ENCODE peak calls at places on chromosomes 1 and 21, in six cellular contexts. D is A549, C is K562, O is NB4, X is GM12878, E is HepG2. M is an unnamed sample.

GRCh38 chr1:64956733-64957441 is 9.5 kb downstream of the JAK1 start:
- DNase-seq in X (peak; percentile 80), E (no peak), O (peak; percentile 17), C (peak; percentile 46), D (no peak), M (no peak)

GRCh38 chr1:153791856-153792253 is 16.6 kb downstream of the SLC27A3 start:
- DNase-seq in O (peak; percentile 78), X (no peak), D (peak; percentile 20), E (no peak), C (no peak), M (no peak)

GRCh38 chr1:109786531-109787021 is 22.9 kb upstream of the EPS8L3 start:
- DNase-seq in E (no peak), C (no peak), O (no peak), D (peak; percentile 89), X (no peak), M (no peak)

GRCh38 chr21:38179504-38179900 is 77.3 kb upstream of the KCNJ15 start:
- DNase-seq in O (no peak), X (no peak), D (no peak), E (no peak), C (no peak), M (no peak)

GRCh38 chr1:59779949-59780348 is 34.8 kb upstream of the HOOK1 start:
- DNase-seq in D (peak; percentile 7), O (peak; percentile 5), X (no peak), C (peak; percentile 15), E (peak; percentile 16), M (no peak)

GRCh38 chr1:36093919-36094318 is 5.2 kb downstream of the ADPRS start:
- DNase-seq in O (no peak), X (no peak), D (no peak), C (no peak), E (no peak), M (no peak)

GRCh38 chr1:12022036-12022435 is 2.7 kb downstream of the MIIP start:
- DNase-seq in E (no peak), C (no peak), O (no peak), D (no peak), X (no peak), M (no peak)

GRCh38 chr1:167738158-167738557 is 16.4 kb downstream of the MPZL1 start:
- DNase-seq in O (no peak), D (no peak), C (no peak), E (no peak), X (no peak), M (no peak)

GRCh38 chr1:203625623-203626189 is 926 bp upstream of the ATP2B4 start:
- DNase-seq in O (peak; percentile 91), X (peak; percentile 54), D (peak; percentile 58), C (peak; percentile 74), E (peak; percentile 16), M (peak; percentile 89)

GRCh38 chr1:47225430-47226100 is 6.5 kb downstream of the TAL1 start:
- DNase-seq in E (no peak), O (no peak), X (no peak), D (no peak), C (no peak), M (peak; percentile 48)

GRCh38 chr21:28936036-28936435 is 56.6 kb downstream of the LTN1 start:
- DNase-seq in X (no peak), D (no peak), O (no peak), E (no peak), C (no peak), M (no peak)

GRCh38 chr1:202189919-202190715 is 3.5 kb upstream of the LGR6 start:
- DNase-seq in X (no peak), C (no peak), D (peak; percentile 57), O (no peak), E (peak; percentile 72), M (no peak)

GRCh38 chr1:97190326-97190725 is 468.7 kb downstream of the PTBP2 start:
- DNase-seq in C (no peak), X (no peak), O (no peak), D (no peak), E (no peak), M (no peak)

GRCh38 chr1:23752909-23753308 is 9.6 kb downstream of the ELOA start:
- DNase-seq in C (no peak), X (no peak), E (peak; percentile 30), O (no peak), D (no peak), M (no peak)

GRCh38 chr1:173886746-173887611 is 18.8 kb downstream of the ZBTB37 start:
- DNase-seq in D (no peak), X (no peak), O (no peak), E (no peak), C (no peak), M (no peak)

GRCh38 chr1:2545754-2546514 is 10.2 kb upstream of the TNFRSF14 start:
- DNase-seq in O (peak; percentile 86), X (peak; percentile 80), E (peak; percentile 87), D (peak; percentile 89), C (peak; percentile 99), M (peak; percentile 84)

GRCh38 chr1:67058242-67058641 is 4.3 kb upstream of the SLC35D1 start:
- DNase-seq in E (peak; percentile 48), O (no peak), C (no peak), X (no peak), D (no peak), M (no peak)

GRCh38 chr1:67058761-67059160 is 4.8 kb upstream of the SLC35D1 start:
- DNase-seq in E (no peak), O (no peak), X (no peak), C (no peak), D (no peak), M (no peak)

GRCh38 chr1:67053535-67053784 is 488 bp downstream of the SLC35D1 start:
- DNase-seq in C (peak; percentile 72), X (no peak), O (no peak), D (no peak), E (peak; percentile 54), M (no peak)

GRCh38 chr1:67052741-67053534 is 1.0 kb downstream of the SLC35D1 start:
- DNase-seq in X (no peak), C (peak; percentile 64), O (peak; percentile 58), E (peak; percentile 44), D (peak; percentile 15), M (peak; percentile 64)

GRCh38 chr1:67053785-67054759 is at the start of gene SLC35D1:
- DNase-seq in E (peak; percentile 86), X (peak; percentile 39), C (peak; percentile 86), O (peak; percentile 90), D (peak; percentile 69), M (peak; percentile 80)
- TF ChIP-seq POLR2A in E (peak; percentile 66), X (peak; percentile 87), C (peak; percentile 87), O (peak; percentile 55), D (peak; percentile 6), M (peak; percentile 81)

DNA sequence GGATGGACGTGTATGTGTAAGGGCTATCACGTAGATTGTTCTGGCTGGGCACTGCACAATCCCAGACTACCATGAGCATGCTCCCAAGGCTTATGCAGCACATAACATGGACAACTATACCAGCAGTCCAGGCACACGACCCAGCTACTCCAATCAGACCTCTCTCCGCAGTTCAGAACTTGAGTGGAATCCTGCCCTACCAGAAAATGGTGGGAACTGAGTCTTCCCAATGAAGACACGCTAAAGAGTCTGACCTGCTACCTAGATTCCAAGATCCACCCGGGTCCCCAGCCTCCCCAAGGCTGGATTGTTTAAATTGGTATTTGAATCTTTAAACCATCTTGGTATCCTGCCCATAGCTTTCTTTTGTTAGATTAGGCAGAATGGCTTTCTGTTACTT is 251.3 kb upstream of the KAZN start:
- DNase-seq in O (no peak), E (no peak), D (no peak), C (no peak), X (no peak), M (no peak)
- H3K4me3 ChIP-seq in O (no peak overlapping the region), E (no peak overlapping the region), D (no peak overlapping the region), C (no peak overlapping the region), X (no peak overlapping the region), M (no peak overlapping the region)

GRCh38 chr1:7121622-7121988 is 336.4 kb downstream of the CAMTA1 start:
- DNase-seq in C (no peak), D (no peak), X (no peak), E (no peak), O (no peak), M (no peak)
- TF ChIP-seq MYC in C (no peak), D (no peak), X (no peak), E (no peak), O (no peak), M (no peak)

DNA sequence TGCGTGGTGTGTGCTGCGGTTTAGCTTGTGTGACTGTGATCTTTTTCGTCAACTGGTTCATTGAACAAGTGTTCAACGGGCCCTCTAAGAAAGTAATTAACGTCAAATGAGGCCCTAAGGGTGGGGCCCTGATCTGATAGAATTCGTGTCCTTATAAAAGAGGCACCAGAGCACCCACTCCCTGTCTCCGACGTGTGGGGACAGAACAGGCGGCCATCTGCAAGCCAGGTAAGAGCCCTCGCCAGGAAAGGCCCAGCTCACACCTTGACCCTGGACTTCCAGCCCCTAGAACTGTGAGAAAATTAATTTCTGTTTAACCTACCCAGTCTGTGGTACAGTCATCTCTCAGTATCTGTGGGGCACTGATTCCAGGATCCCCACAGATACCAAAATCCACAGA is 20.4 kb upstream of the SAMD11 start:
- DNase-seq in E (no peak), D (no peak), C (no peak), O (no peak), X (no peak), M (no peak)
- TF ChIP-seq POLR2A in E (no peak), D (no peak), C (no peak), O (no peak), X (no peak), M (no peak)

DNA sequence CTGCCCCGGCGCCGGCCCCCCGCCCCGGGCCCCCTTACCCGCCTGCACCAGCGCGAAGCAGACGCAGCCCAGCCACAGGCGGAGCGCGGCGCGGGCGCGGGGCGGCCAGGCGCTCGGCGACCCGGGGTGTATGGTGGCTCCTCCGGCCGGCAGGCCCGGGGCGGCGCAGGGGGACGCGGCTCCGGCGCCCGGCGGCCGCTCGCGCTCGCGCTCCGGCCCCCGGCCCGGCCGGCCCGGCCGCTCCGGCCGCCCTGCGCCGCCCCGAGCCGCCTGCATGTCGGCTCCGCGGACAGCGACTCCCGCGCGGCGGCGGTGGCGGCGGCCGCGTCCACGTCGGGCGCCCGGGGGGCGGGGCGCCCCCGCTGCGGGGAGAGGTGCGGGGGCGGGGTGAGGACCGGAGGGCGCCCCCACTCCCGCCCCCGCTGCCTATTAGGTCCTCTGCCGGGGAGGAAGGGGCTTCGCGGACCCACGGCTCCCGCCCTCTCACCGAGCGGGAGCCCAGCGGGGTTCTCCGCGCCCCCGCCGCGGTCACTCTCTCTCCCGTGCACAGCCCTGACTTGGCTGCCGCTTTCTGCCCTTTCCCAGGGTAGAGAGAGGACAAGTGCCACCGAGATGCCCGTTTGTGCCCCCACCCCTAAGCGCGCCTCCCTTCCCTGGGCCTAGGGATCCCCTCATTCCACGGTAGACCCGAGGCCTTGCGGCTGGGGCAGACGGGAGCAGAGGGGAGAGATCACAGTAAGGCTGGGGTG is at the start of gene FNDC5:
- DNase-seq in E (no peak), C (peak; percentile 61), X (no peak), O (peak; percentile 42), D (no peak), M (no peak)
- H3K4me3 ChIP-seq in E (peak within 1 kb of the TSS; percentile 58), C (peak within 1 kb of the TSS; percentile 28), X (no peak within 1 kb of the TSS), O (no peak within 1 kb of the TSS), D (peak within 1 kb of the TSS; percentile 58), M (no peak within 1 kb of the TSS)